ENCODE peak calls at places on chromosomes 12 and 14, in six cellular contexts. S is IMR-90, E is neuronal stem cell, V is mesenchymal stem cell, M is H1, K is trophoblast cell. A is an unnamed sample.

GRCh38 chr12:80967565-80967964 is 29.8 kb upstream of the LIN7A start:
- DNase-seq in K (no peak), M (no peak), E (no peak), S (no peak), V (no peak), A (no peak)

GRCh38 chr12:7344831-7345230 is 41.0 kb downstream of the ACSM4 start:
- DNase-seq in K (no peak), M (no peak), E (no peak), S (no peak), V (no peak), A (no peak)

GRCh38 chr12:52980773-52981423 is 25.4 kb upstream of the EIF4B start:
- DNase-seq in K (peak), M (peak), V (peak), E (peak), S (peak), A (peak)

GRCh38 chr12:104056419-104056972 is 6.5 kb upstream of the GLT8D2 start:
- DNase-seq in S (peak), E (no peak), V (no peak), K (no peak), M (no peak), A (no peak)

GRCh38 chr12:94073441-94074051 is 74.8 kb upstream of the PLXNC1 start:
- DNase-seq in S (peak), V (no peak), K (no peak), M (no peak), E (no peak), A (no peak)

GRCh38 chr14:92740440-92740839 is 8.0 kb downstream of the LGMN start:
- DNase-seq in E (no peak), S (no peak), K (no peak), M (no peak), V (no peak), A (no peak)

GRCh38 chr14:73243748-73244147 is 6.4 kb downstream of the PAPLN start:
- DNase-seq in M (no peak), K (no peak), V (no peak), E (no peak), S (no peak), A (no peak)

GRCh38 chr12:94041833-94042232 is 106.5 kb upstream of the PLXNC1 start:
- DNase-seq in M (no peak), S (no peak), V (no peak), E (no peak), K (no peak), A (no peak)

GRCh38 chr12:82948462-82948861 is 261.8 kb downstream of the TMTC2 start:
- DNase-seq in S (no peak), M (no peak), V (no peak), K (no peak), E (no peak), A (no peak)

GRCh38 chr12:52119398-52120254 is 40.1 kb downstream of the SMIM41 start:
- DNase-seq in E (peak), M (peak), K (peak), S (no peak), V (peak), A (peak)

GRCh38 chr14:99191663-99192621 is 80.1 kb downstream of the BCL11B start:
- DNase-seq in K (no peak), V (no peak), S (peak), M (no peak), E (no peak), A (no peak)

GRCh38 chr12:2900642-2901041 is 10.0 kb downstream of the TULP3 start:
- DNase-seq in M (no peak), E (no peak), K (no peak), S (no peak), V (no peak), A (no peak)
- H3K14ac ChIP-seq in M (no peak), E (no peak), K (no peak), S (no peak), V (no peak), A (no peak)

GRCh38 chr12:68281685-68282084 is 28.3 kb upstream of the IL22 start:
- DNase-seq in E (no peak), K (no peak), S (no peak), M (no peak), V (no peak), A (no peak)

GRCh38 chr12:68279227-68280054 is 26.0 kb upstream of the IL22 start:
- DNase-seq in K (peak), V (peak), S (peak), M (no peak), E (no peak), A (no peak)

GRCh38 chr12:68276400-68276930 is 23.1 kb upstream of the IL22 start:
- DNase-seq in E (no peak), V (no peak), S (no peak), K (no peak), M (no peak), A (no peak)

GRCh38 chr12:68280240-68280639 is 26.8 kb upstream of the IL22 start:
- DNase-seq in E (no peak), K (no peak), M (no peak), V (no peak), S (no peak), A (no peak)
- H3K9ac ChIP-seq in E (no peak), K (no peak), M (no peak), V (no peak), S (no peak), A (no peak)

GRCh38 chr12:65741662-65742480 is 82.4 kb upstream of the HMGA2 start:
- DNase-seq in K (no peak), V (peak), M (peak), E (peak), S (peak), A (peak)

GRCh38 chr12:65740506-65740872 is 83.8 kb upstream of the HMGA2 start:
- DNase-seq in S (no peak), V (no peak), K (no peak), E (no peak), M (no peak), A (no peak)

GRCh38 chr12:65740873-65741600 is 83.2 kb upstream of the HMGA2 start:
- DNase-seq in V (peak), S (peak), K (peak), E (peak), M (peak), A (peak)

GRCh38 chr12:65742481-65742971 is 81.8 kb upstream of the HMGA2 start:
- DNase-seq in M (no peak), E (peak), V (peak), S (peak), K (no peak), A (no peak)

GRCh38 chr12:65739606-65740005 is 84.7 kb upstream of the HMGA2 start:
- DNase-seq in E (no peak), M (no peak), K (no peak), S (no peak), V (no peak), A (no peak)
- H3K14ac ChIP-seq in E (no peak), M (no peak), K (no peak), S (no peak), V (no peak), A (no peak)

GRCh38 chr12:133220521-133220920 is 15.2 kb downstream of the ANHX start:
- DNase-seq in S (no peak), K (no peak), E (no peak), M (no peak), V (no peak), A (no peak)
- H3K9ac ChIP-seq in S (no peak), K (no peak), E (no peak), M (no peak), V (no peak), A (no peak)

GRCh38 chr14:69320581-69321365 is 60.8 kb downstream of the GALNT16 start:
- DNase-seq in S (no peak), K (no peak), E (no peak), V (no peak), M (peak), A (no peak)
- H3K14ac ChIP-seq in S (no peak), K (no peak), E (no peak), V (no peak), M (no peak), A (no peak)

DNA sequence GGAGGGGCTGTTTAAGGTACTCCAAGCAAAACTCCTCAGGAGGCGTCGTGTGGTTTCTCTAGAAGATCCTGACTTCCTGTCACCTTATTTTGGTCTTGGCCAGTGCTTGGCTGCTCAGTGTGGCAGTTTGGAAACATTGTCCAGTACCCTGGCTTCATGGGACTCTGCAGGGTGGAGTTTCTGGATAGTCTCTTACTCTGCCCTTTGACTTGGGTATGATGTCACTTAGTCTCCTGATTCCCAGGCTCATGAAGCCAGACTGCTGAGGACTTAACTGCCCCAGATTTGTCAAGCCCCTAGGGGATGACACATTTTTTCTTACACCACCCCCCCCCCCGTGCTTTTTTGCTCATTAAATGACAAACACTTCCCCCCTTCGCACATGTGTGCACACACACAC is 82.7 kb downstream of the ADCK1 start:
- DNase-seq in S (no peak), V (peak), K (no peak), M (no peak), E (no peak), A (no peak)
- H3K9ac ChIP-seq in S (no peak), V (peak), K (no peak), M (no peak), E (no peak), A (no peak)

DNA sequence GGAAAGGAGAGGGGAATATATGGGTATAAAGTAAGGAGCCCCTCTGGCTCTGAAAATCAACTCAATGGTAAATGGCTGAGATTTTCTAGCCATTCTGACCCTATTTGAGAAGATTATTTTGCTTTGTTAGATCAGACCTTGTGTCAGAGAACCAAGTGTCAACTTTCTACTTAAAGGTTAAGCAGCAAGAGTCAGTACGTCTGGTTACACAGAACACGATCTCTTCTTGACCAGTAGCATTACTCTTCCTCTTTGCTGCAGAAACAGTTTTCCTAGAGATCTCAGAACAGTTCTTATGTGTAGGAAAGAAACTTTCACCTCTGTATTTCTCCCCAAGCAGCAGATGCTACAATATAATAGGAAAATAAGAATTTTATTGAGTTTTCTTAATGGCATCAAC is 47.4 kb upstream of the BTG1 start:
- DNase-seq in E (no peak), M (no peak), V (peak), S (no peak), K (no peak), A (no peak)
- H3K14ac ChIP-seq in E (no peak), M (no peak), V (no peak), S (no peak), K (no peak), A (no peak)

DNA sequence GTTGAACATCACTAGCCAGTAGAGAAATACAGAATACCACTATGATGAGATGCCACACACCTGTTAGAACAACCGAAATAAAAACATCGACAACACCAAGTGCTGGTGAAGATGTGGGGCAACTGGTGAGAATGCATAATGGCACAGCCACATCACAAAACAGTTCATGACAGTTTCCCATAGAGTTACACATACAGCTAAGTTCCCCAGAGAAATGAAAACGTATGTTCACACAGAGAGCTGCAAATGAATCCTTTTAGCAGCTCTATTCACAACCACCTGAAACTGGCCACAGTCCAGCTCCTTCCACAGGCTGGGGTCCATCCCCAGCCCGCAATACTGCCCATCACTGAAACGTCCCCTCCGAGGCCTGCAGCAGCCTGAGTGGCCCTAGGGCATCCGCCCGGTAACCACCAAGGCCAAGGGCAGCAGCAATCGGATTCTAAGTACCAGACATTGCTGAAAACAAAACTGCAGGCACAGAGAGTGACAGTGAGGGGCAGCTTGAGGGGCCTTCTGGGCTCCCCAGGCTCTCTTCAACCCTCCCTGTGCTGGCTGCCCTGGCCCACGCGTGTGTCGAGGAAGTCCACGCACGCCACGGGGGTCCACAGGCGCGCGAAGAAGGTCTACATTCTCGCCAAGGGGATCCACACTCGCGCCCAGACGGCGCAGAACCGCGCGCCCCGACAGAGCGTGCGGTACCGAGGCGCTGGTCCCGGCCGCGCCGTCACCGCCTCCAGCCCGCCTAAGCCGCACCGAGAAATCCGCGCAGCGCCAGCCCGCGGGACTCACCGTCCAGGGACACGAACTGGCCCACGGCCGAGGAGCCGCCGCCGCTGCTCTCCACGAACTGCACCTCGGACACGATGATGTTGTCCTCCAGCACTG is 903 bp downstream of the BRF1 start:
- DNase-seq in K (no peak), V (peak), E (peak), S (no peak), M (no peak), A (peak)
- H3K9ac ChIP-seq in K (peak), V (peak), E (peak), S (peak), M (peak), A (peak)

GRCh38 chr12:20513189-20513588 is 144.9 kb downstream of the PDE3A start:
- DNase-seq in M (no peak), E (no peak), V (no peak), S (no peak), K (no peak), A (no peak)

GRCh38 chr12:20508962-20509361 is 140.6 kb downstream of the PDE3A start:
- DNase-seq in K (no peak), V (no peak), E (no peak), S (no peak), M (no peak), A (no peak)

GRCh38 chr12:20520572-20520971 is 152.2 kb downstream of the PDE3A start:
- DNase-seq in V (no peak), S (no peak), M (no peak), E (no peak), K (no peak), A (no peak)

GRCh38 chr12:20510811-20511210 is 142.5 kb downstream of the PDE3A start:
- DNase-seq in K (no peak), S (no peak), M (no peak), E (no peak), V (no peak), A (no peak)

GRCh38 chr12:20514598-20514997 is 146.3 kb downstream of the PDE3A start:
- DNase-seq in V (no peak), S (no peak), E (no peak), M (no peak), K (no peak), A (no peak)
- H3K14ac ChIP-seq in V (no peak), S (no peak), E (no peak), M (no peak), K (no peak), A (no peak)

GRCh38 chr12:9719835-9720234 is 13.1 kb downstream of the CLECL1 start:
- DNase-seq in V (peak), E (no peak), S (no peak), K (no peak), M (no peak), A (no peak)

GRCh38 chr12:9725471-9725870 is 7.4 kb downstream of the CLECL1 start:
- DNase-seq in K (no peak), S (no peak), V (no peak), M (no peak), E (no peak), A (no peak)

GRCh38 chr12:9721394-9722092 is 11.4 kb downstream of the CLECL1 start:
- DNase-seq in K (peak), E (no peak), V (peak), M (no peak), S (peak), A (no peak)

GRCh38 chr12:9727813-9728212 is 5.1 kb downstream of the CLECL1 start:
- DNase-seq in S (no peak), K (no peak), M (no peak), E (no peak), V (no peak), A (no peak)

GRCh38 chr12:9724023-9724422 is 8.9 kb downstream of the CLECL1 start:
- DNase-seq in S (no peak), E (no peak), V (no peak), M (no peak), K (no peak), A (no peak)
- H3K9ac ChIP-seq in S (no peak), E (no peak), V (no peak), M (no peak), K (no peak), A (no peak)